ENCODE peak calls at places on chromosomes 7 and 10, in eight cellular contexts. O, Z, T, W, S, A, E and N are unnamed samples. For H3K9me3, the result is how much of the 10 kb centered on the place peaks cover.

GRCh38 chr10:58028597-58029366 is 238.9 kb downstream of the IPMK start:
- DNase-seq in O (no peak), Z (no peak), T (no peak), W (no peak), S (no peak), A (no peak), E (peak), N (no peak)

GRCh38 chr7:115328018-115328417 is 406.1 kb downstream of the MDFIC start:
- DNase-seq in O (no peak), Z (no peak), T (no peak), W (no peak), S (no peak), A (no peak), E (no peak), N (no peak)

GRCh38 chr10:35946556-35946955 is 304.5 kb upstream of the FZD8 start:
- DNase-seq in O (no peak), Z (no peak), T (no peak), W (no peak), S (no peak), A (no peak), E (no peak), N (no peak)

GRCh38 chr7:149569726-149570422 is 72.3 kb upstream of the ZNF746 start:
- DNase-seq in O (no peak), Z (no peak), T (no peak), W (no peak), S (no peak), A (no peak), E (no peak), N (no peak)

GRCh38 chr7:95822717-95823116 is 50.4 kb downstream of the DYNC1I1 start:
- DNase-seq in O (no peak), Z (no peak), T (no peak), W (no peak), S (no peak), A (no peak), E (no peak), N (no peak)

GRCh38 chr10:5648494-5649457 is 17.6 kb downstream of the ASB13 start:
- DNase-seq in O (no peak), Z (peak), T (no peak), W (no peak), S (no peak), A (no peak), E (no peak), N (no peak)

GRCh38 chr7:142391191-142391992 is 133.5 kb upstream of the PRSS58 start:
- DNase-seq in O (no peak), Z (no peak), T (peak), W (no peak), S (no peak), A (no peak), E (peak), N (peak)

GRCh38 chr7:50565977-50566376 is 772 bp upstream of the DDC start:
- DNase-seq in O (no peak), Z (no peak), T (no peak), W (no peak), S (no peak), A (peak), E (no peak), N (no peak)

GRCh38 chr10:101772895-101773761 is 2.8 kb downstream of the FGF8 start:
- DNase-seq in O (no peak), Z (no peak), T (no peak), W (no peak), S (no peak), A (no peak), E (no peak), N (no peak)

GRCh38 chr7:50714851-50715250 is 67.8 kb downstream of the GRB10 start:
- DNase-seq in O (no peak), Z (no peak), T (no peak), W (no peak), S (no peak), A (no peak), E (no peak), N (no peak)

GRCh38 chr7:44224216-44224950 is 23.6 kb downstream of the YKT6 start:
- DNase-seq in O (no peak), Z (no peak), T (no peak), W (no peak), S (no peak), A (no peak), E (no peak), N (no peak)

GRCh38 chr7:31747553-31747952 is 60.5 kb downstream of the PPP1R17 start:
- DNase-seq in O (no peak), Z (no peak), T (no peak), W (no peak), S (no peak), A (peak), E (peak), N (no peak)

GRCh38 chr10:124545346-124545745 is 83.7 kb downstream of the LHPP start:
- DNase-seq in O (no peak), Z (no peak), T (no peak), W (no peak), S (no peak), A (peak), E (no peak), N (no peak)

GRCh38 chr7:19369182-19369581 is 224.0 kb upstream of the FERD3L start:
- DNase-seq in O (no peak), Z (no peak), T (no peak), W (no peak), S (no peak), A (no peak), E (no peak), N (no peak)

GRCh38 chr10:89206402-89207180 is 526 bp downstream of the CH25H start:
- DNase-seq in O (peak), Z (no peak), T (peak), W (peak), S (peak), A (peak), E (peak), N (peak)

GRCh38 chr10:131850490-131850880 is 50.3 kb upstream of the PPP2R2D start:
- DNase-seq in O (no peak), Z (no peak), T (no peak), W (no peak), S (no peak), A (no peak), E (no peak), N (no peak)

GRCh38 chr10:131849591-131850489 is 51.0 kb upstream of the PPP2R2D start:
- DNase-seq in O (no peak), Z (peak), T (no peak), W (peak), S (no peak), A (no peak), E (no peak), N (no peak)

GRCh38 chr10:131847241-131847783 is 53.5 kb upstream of the PPP2R2D start:
- DNase-seq in O (no peak), Z (peak), T (no peak), W (no peak), S (no peak), A (no peak), E (no peak), N (no peak)

GRCh38 chr10:131848296-131848695 is 52.5 kb upstream of the PPP2R2D start:
- DNase-seq in O (no peak), Z (peak), T (no peak), W (no peak), S (no peak), A (no peak), E (no peak), N (no peak)

GRCh38 chr10:131848741-131849590 is 51.8 kb upstream of the PPP2R2D start:
- DNase-seq in O (no peak), Z (peak), T (no peak), W (peak), S (no peak), A (no peak), E (no peak), N (no peak)
- H3K9me3 ChIP-seq in O (under half), Z (under half), T (under half), W (under half), S (under half), A (under half), E (under half), N (under half)

DNA sequence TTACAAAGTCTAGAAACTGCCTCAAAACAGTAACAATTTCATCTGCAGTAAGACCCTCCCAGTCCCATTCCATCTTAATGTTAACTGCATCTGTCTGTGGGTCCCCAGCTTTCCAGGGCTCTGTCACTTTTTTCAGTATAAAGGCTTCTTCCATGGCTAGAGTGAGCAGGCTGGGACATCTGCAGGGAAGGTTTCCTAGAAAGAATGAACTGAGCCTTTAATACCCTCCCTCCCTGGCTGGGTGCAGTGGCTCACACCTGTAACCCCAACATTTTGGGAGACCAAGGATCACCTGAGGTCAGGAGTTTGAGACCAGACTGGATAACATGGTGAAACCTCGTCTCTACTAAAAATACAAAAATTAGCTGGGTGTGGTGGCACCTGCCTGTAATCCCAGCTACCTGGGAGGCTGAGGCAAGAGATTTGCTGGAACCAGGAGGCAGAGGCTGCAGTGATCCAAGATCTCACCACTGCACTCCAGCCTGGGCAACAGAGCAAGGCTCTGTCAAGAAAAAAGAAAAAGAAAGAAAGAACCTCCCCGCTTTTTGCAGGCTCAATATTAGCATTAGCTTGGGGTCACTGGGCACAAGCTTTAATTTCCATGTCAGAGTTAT is 3.4 kb downstream of the ERV3-1 start:
- DNase-seq in O (no peak), Z (no peak), T (no peak), W (no peak), S (no peak), A (no peak), E (no peak), N (no peak)
- H3K9me3 ChIP-seq in O (under half), Z (under half), T (under half), W (under half), S (under half), A (under half), E (under half), N (under half)

GRCh38 chr7:121504478-121504877 is 108.4 kb upstream of the FAM3C start:
- DNase-seq in O (no peak), Z (peak), T (no peak), W (no peak), S (no peak), A (no peak), E (peak), N (no peak)

GRCh38 chr7:121505021-121505420 is 108.9 kb upstream of the FAM3C start:
- DNase-seq in O (no peak), Z (no peak), T (no peak), W (no peak), S (no peak), A (no peak), E (no peak), N (no peak)

GRCh38 chr7:121503730-121504129 is 107.6 kb upstream of the FAM3C start:
- DNase-seq in O (no peak), Z (no peak), T (no peak), W (no peak), S (no peak), A (no peak), E (no peak), N (no peak)

GRCh38 chr7:121503039-121503438 is 106.9 kb upstream of the FAM3C start:
- DNase-seq in O (no peak), Z (no peak), T (no peak), W (no peak), S (no peak), A (no peak), E (no peak), N (no peak)

DNA sequence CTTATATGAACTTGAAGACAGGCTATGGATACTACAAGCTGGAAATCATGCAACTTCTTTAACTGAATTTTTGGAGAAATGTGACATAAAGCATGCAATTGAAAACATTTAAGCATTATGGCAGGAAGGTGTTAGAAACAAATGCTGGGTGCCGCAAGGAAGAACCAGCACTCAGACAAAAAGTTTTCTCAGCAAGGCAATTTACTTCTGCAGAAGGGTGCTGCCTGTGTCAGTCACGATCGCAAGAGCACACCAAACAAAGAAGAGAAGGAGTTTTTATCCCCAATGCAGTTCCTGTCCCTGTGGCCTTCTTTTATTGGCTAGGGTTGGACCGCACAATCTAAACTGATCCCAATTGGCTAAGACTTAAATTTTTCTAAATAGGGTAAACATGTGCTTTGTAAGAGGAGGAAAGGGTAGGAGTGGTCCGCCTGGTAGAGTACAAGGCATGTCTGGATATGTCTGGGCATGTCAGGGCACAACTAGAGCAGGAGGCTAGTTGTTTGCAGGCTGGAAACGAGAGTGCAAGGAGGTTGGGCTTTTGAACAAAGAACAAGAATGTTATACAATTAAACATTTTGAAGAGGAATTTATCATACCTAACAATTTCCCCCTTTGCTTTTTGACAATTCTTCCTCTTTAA is 109.6 kb upstream of the FAM3C start:
- DNase-seq in O (no peak), Z (no peak), T (no peak), W (no peak), S (no peak), A (no peak), E (no peak), N (no peak)
- H3K9me3 ChIP-seq in O (under half), Z (under half), T (under half), W (under half), S (under half), A (under half), E (under half), N (under half)

DNA sequence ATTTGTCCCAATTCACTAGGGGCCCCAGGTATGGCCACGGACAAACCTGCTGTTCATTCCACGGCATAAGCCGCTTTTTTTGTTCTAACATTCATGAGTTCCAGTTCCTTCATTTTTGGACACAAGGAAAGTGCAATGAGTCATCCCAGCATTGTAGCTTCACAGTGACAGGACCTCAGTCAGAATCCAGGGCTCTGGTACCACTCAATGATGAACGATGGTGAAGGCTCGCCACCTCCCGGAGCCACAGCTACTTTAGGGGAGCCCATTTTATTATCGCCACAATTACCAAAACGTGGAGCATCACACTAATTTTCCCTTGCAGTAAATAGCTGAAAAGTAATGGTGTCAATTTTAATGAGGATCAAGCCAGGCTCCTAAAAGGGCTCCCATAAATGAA is 62.9 kb downstream of the FGFR2 start:
- DNase-seq in O (no peak), Z (no peak), T (no peak), W (no peak), S (no peak), A (no peak), E (no peak), N (no peak)
- H3K9me3 ChIP-seq in O (under half), Z (under half), T (under half), W (under half), S (under half), A (under half), E (under half), N (under half)

GRCh38 chr7:56609852-56610355 is 493.7 kb upstream of the NUPR2 start:
- DNase-seq in O (no peak), Z (no peak), T (no peak), W (no peak), S (no peak), A (no peak), E (no peak), N (no peak)
- H3K9me3 ChIP-seq in O (under half), Z (under half), T (under half), W (under half), S (under half), A (under half), E (under half), N (under half)

GRCh38 chr7:36602975-36603887 is 121.1 kb downstream of the AOAH start:
- DNase-seq in O (no peak), Z (no peak), T (no peak), W (no peak), S (no peak), A (no peak), E (no peak), N (no peak)
- H3K9me3 ChIP-seq in O (under half), Z (under half), T (under half), W (under half), S (under half), A (under half), E (under half), N (under half)

GRCh38 chr7:158050441-158051371 is 536.9 kb downstream of the PTPRN2 start:
- DNase-seq in O (no peak), Z (no peak), T (no peak), W (peak), S (no peak), A (no peak), E (no peak), N (no peak)
- H3K9me3 ChIP-seq in O (under half), Z (under half), T (under half), W (under half), S (under half), A (under half), E (under half), N (under half)

DNA sequence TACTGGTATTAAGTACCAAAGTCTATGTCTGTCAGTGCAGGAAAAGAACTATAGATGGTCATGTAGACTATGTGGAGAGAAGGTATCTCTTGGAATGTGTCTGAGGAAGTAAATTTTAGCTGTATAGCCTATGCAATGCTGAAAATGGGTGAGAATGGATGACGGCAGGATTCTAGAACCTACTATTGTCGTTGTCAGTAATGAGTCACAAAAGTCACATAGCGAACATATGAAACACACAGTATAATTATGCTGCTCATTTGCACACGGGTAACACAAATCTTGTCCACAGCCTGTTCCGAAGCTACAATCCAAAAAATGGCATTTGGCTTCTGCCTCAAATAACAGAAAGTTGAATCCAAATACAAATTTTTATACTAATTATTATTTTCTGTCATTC is 33.6 kb upstream of the KMT2E start:
- DNase-seq in O (no peak), Z (no peak), T (no peak), W (no peak), S (no peak), A (no peak), E (no peak), N (no peak)
- H3K9me3 ChIP-seq in O (under half), Z (under half), T (under half), W (under half), S (under half), A (under half), E (under half), N (under half)

GRCh38 chr7:138491612-138492386 is 31.7 kb downstream of the TRIM24 start:
- DNase-seq in O (no peak), Z (no peak), T (no peak), W (no peak), S (no peak), A (no peak), E (no peak), N (no peak)
- H3K9me3 ChIP-seq in O (under half), Z (under half), T (under half), W (under half), S (under half), A (under half), E (under half), N (under half)

DNA sequence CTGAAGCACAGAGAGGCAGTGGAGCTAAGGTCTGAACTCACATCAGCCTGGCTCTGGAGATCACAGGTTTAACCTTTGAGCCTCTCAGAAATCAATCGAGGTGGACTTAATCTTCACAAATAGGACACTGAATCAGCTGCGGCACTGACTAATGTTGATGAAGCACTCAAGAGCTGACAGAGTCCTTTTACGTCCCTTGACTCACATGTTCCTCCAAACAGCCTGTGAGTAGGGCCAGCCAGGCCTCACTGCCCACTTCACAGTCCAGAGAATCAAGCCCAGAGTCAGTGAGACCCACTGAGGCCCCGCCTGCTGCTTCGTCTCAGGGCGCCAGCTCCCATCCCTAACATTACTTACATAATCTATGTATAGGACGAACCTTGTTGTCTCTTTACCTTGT is 63.1 kb downstream of the TNS3 start:
- DNase-seq in O (no peak), Z (peak), T (no peak), W (no peak), S (no peak), A (no peak), E (peak), N (no peak)
- H3K9me3 ChIP-seq in O (under half), Z (under half), T (under half), W (under half), S (under half), A (under half), E (under half), N (under half)